ENCODE peak calls at places on chromosomes 16 and 17, in seven cellular contexts. Q is IMR-90, Z is neuronal stem cell, B is mesendoderm, A is mesenchymal stem cell, D is H1, X is trophoblast cell. T is an unnamed sample.

GRCh38 chr17:7548585-7549400 is at the start of gene TNFSF12:
- DNase-seq in Z (no peak), D (peak), Q (peak), B (peak), X (no peak), A (peak), T (peak)

GRCh38 chr17:6894206-6894528 is 62.6 kb upstream of the TEKT1 start:
- DNase-seq in Q (no peak), B (peak), Z (peak), A (no peak), X (no peak), D (peak), T (peak)

GRCh38 chr16:69448470-69449193 is 24.2 kb downstream of the CYB5B start:
- DNase-seq in Q (peak), X (no peak), Z (no peak), D (no peak), B (no peak), A (peak), T (no peak)

GRCh38 chr17:81528651-81529436 is 667 bp downstream of the FSCN2 start:
- DNase-seq in D (no peak), X (peak), A (no peak), Q (no peak), B (no peak), Z (no peak), T (no peak)

GRCh38 chr16:74700206-74701040 is at the start of gene MLKL:
- DNase-seq in Z (no peak), X (peak), A (peak), B (peak), Q (peak), D (no peak), T (peak)

GRCh38 chr17:36665417-36665816 is 64.0 kb downstream of the MRM1 start:
- DNase-seq in Q (no peak), A (no peak), X (no peak), Z (no peak), B (peak), D (no peak), T (no peak)

GRCh38 chr16:67636713-67637112 is 8.2 kb upstream of the CARMIL2 start:
- DNase-seq in A (no peak), D (no peak), Z (no peak), X (no peak), B (no peak), Q (no peak), T (no peak)

GRCh38 chr17:72580321-72581127 is 459.7 kb downstream of the SOX9 start:
- DNase-seq in D (no peak), Z (no peak), A (no peak), X (no peak), Q (no peak), B (no peak), T (no peak)

GRCh38 chr16:87878704-87879103 is 9.4 kb upstream of the SLC7A5 start:
- DNase-seq in D (no peak), Z (no peak), B (no peak), X (no peak), Q (no peak), A (no peak), T (no peak)

GRCh38 chr17:74117087-74117486 is 86.4 kb upstream of the RPL38 start:
- DNase-seq in A (no peak), Z (no peak), X (no peak), B (no peak), Q (no peak), D (no peak), T (peak)

GRCh38 chr17:37361543-37361942 is 14.2 kb upstream of the C17orf78 start:
- DNase-seq in X (peak), D (no peak), Q (no peak), B (no peak), Z (no peak), A (no peak), T (no peak)

GRCh38 chr17:57946798-57947358 is 8.3 kb downstream of the CUEDC1 start:
- DNase-seq in X (peak), B (no peak), Z (no peak), D (no peak), Q (peak), A (peak), T (no peak)

GRCh38 chr17:50559674-50560184 is 786 bp upstream of the CACNA1G start:
- DNase-seq in D (peak), Z (no peak), A (peak), X (peak), Q (peak), B (peak), T (peak)

GRCh38 chr16:77987772-77988171 is 34.6 kb upstream of the CLEC3A start:
- DNase-seq in D (no peak), X (no peak), Z (no peak), Q (no peak), A (no peak), B (no peak), T (no peak)
- H2BK5ac ChIP-seq in D (no peak), X (no peak), Z (no peak), Q (no peak), A (no peak), B (no peak), T (no peak)

DNA sequence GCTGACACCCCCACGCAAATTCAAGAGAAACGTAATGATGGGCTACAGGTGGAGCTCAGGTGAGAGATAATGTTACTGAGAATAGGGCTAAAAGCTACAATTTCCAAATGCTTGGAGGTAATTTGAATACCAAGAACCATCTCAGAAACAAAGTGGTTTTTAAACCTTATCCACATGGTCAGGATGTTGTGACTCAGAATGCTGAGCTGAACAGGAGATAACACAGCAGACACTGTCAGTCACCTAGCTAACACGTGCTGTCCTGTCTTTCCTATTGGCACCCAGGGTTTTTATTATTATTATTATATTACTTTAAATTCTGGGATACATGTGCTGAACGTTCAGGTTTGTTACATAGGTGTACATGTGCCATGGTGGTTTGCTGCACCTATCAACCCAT is 233.0 kb upstream of the MAF start:
- DNase-seq in B (no peak), Q (no peak), D (no peak), X (no peak), A (no peak), Z (no peak), T (no peak)
- H2BK5ac ChIP-seq in B (no peak), Q (no peak), D (no peak), X (no peak), A (no peak), Z (no peak), T (no peak)

DNA sequence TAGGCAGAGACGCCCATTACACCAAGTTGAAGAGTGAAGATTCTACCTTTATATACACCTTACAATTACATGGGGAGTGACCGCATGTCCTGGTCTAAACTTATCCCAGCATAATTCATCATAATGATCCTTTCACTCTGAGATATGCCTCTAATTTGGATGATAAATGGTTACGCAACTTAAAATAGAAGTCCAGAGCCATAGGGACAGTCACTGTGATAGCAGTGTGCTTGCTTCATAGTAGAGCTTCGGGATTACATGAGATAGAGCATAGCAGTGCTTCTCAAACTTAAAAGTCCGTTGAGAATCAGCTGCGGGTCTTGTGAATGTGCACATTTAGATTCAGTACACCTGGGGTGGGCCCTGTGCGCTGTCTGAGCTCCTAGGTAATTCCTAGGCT is 16.9 kb downstream of the USP10 start:
- DNase-seq in B (no peak), X (no peak), Q (no peak), A (no peak), Z (no peak), D (peak), T (no peak)
- H2BK5ac ChIP-seq in B (no peak), X (no peak), Q (no peak), A (no peak), Z (no peak), D (no peak), T (no peak)

GRCh38 chr16:627458-628239 is 3.1 kb upstream of the WFIKKN1 start:
- DNase-seq in Q (no peak), A (no peak), D (peak), X (no peak), B (no peak), Z (no peak), T (peak)
- H2BK5ac ChIP-seq in Q (peak), A (no peak), D (peak), X (no peak), B (no peak), Z (peak), T (no peak)

DNA sequence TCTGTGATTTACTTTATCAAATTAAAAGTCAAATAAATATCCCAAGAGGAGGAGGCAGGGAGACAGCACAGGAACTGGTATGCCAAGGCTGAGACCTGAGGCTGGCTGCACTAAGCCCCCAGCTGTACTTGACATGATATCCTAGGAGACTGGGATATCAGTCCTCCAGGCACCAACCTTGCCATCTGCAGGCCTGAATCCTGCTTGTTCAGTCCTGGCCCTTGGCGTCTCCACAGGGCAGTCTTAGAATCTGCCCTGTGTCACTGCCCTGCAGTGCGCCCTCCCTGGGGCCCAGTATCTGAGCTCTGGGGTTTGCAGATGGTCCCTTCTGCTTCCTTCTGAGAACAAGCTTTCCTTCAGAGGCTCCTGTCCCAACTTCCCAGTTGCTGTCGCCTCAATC is 75.9 kb downstream of the HS3ST3A1 start:
- DNase-seq in D (no peak), X (no peak), B (no peak), Q (no peak), Z (no peak), A (no peak), T (no peak)
- H2BK5ac ChIP-seq in D (no peak), X (peak), B (no peak), Q (no peak), Z (no peak), A (no peak), T (no peak)

GRCh38 chr17:18252160-18252559 is 6.4 kb downstream of the FLII start:
- DNase-seq in X (no peak), B (no peak), A (no peak), Z (no peak), Q (no peak), D (no peak), T (no peak)
- H2BK5ac ChIP-seq in X (no peak), B (no peak), A (no peak), Z (no peak), Q (no peak), D (no peak), T (no peak)

GRCh38 chr16:81705261-81705660 is 73.8 kb upstream of the PLCG2 start:
- DNase-seq in D (no peak), Z (no peak), Q (no peak), X (no peak), A (no peak), B (no peak), T (no peak)
- H2BK5ac ChIP-seq in D (no peak), Z (no peak), Q (no peak), X (no peak), A (no peak), B (no peak), T (no peak)

GRCh38 chr17:18037482-18037881 is 1.5 kb downstream of the ATPAF2 start:
- DNase-seq in A (no peak), Z (no peak), X (no peak), D (no peak), B (no peak), Q (no peak), T (no peak)
- H2BK5ac ChIP-seq in A (no peak), Z (no peak), X (no peak), D (no peak), B (no peak), Q (no peak), T (no peak)

GRCh38 chr16:6690741-6691140 is 641.9 kb upstream of the RBFOX1 start:
- DNase-seq in A (no peak), Z (no peak), X (no peak), D (no peak), B (no peak), Q (no peak), T (no peak)

GRCh38 chr16:6701096-6701495 is 631.5 kb upstream of the RBFOX1 start:
- DNase-seq in Z (no peak), Q (no peak), B (no peak), X (no peak), A (no peak), D (no peak), T (no peak)

GRCh38 chr16:6694636-6695035 is 638.0 kb upstream of the RBFOX1 start:
- DNase-seq in D (no peak), A (no peak), X (no peak), B (no peak), Q (no peak), Z (no peak), T (no peak)

GRCh38 chr16:6692874-6693273 is 639.8 kb upstream of the RBFOX1 start:
- DNase-seq in A (no peak), Q (no peak), Z (no peak), D (no peak), X (no peak), B (no peak), T (no peak)

DNA sequence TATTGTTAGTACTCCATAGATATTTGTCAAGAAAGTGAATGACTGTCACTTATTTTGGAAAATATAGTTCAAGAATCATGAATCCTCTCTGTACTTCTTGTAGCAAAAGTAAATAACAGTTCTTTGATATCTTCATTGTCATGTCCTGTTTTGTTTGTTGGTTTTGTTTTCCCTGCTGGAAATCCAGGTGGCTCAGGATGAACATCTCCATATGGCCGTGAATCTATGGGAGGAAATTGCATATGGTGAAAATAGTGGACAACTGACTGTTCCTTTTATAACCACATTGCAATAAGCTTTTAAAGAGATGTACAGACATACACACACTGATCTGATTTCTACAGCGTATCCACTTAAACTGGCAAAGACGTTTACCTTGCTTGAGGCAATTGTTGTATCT is 637.0 kb upstream of the RBFOX1 start:
- DNase-seq in Z (no peak), Q (no peak), D (no peak), B (no peak), A (no peak), X (no peak), T (no peak)
- H2BK5ac ChIP-seq in Z (no peak), Q (no peak), D (no peak), B (no peak), A (no peak), X (no peak), T (no peak)